ENCODE peak calls at places on chromosomes 5 and 9, in nine cellular contexts. O, E, C, G, A, U, M, B and R are unnamed samples. For H3K4me1, the result is how much of the 10 kb centered on the place peaks cover.

GRCh38 chr5:72203251-72203845 is 96.1 kb downstream of the MAP1B start:
- DNase-seq in O (peak), M (no peak), B (no peak), G (no peak), U (no peak), E (no peak), A (peak), C (no peak), R (no peak)

GRCh38 chr9:38079410-38080105 is 10.5 kb upstream of the SHB start:
- DNase-seq in M (no peak), E (no peak), G (no peak), U (peak), B (no peak), A (peak), O (peak), C (no peak), R (no peak)

GRCh38 chr5:109880907-109881685 is 191.4 kb downstream of the MAN2A1 start:
- DNase-seq in M (no peak), O (peak), C (no peak), G (no peak), B (no peak), A (no peak), E (no peak), U (no peak), R (no peak)

GRCh38 chr9:18926513-18926912 is 106.5 kb downstream of the SAXO1 start:
- DNase-seq in C (no peak), G (no peak), B (no peak), M (no peak), U (no peak), E (no peak), O (no peak), A (no peak), R (no peak)

GRCh38 chr9:123450096-123450495 is 94.1 kb downstream of the CRB2 start:
- DNase-seq in O (no peak), E (no peak), C (no peak), M (no peak), A (no peak), U (no peak), G (peak), B (no peak), R (no peak)

GRCh38 chr9:129320575-129321311 is 142.7 kb upstream of the IER5L start:
- DNase-seq in C (no peak), A (no peak), E (peak), M (peak), G (peak), B (no peak), O (peak), U (peak), R (peak)

GRCh38 chr5:150142800-150143724 is 12.6 kb downstream of the PDGFRB start:
- DNase-seq in O (peak), G (no peak), C (peak), A (peak), M (peak), B (peak), U (peak), E (peak), R (peak)

GRCh38 chr9:126515001-126515872 is 98.5 kb upstream of the LMX1B start:
- DNase-seq in B (no peak), O (no peak), C (no peak), M (no peak), G (peak), E (no peak), U (no peak), A (no peak), R (no peak)

GRCh38 chr5:150271923-150272322 is 17.6 kb downstream of the CAMK2A start:
- DNase-seq in E (no peak), M (no peak), U (no peak), O (no peak), B (no peak), A (no peak), C (no peak), G (no peak), R (no peak)

GRCh38 chr9:110971705-110972104 is 66.6 kb downstream of the LPAR1 start:
- DNase-seq in E (no peak), B (no peak), C (no peak), M (no peak), U (no peak), O (no peak), A (no peak), G (no peak), R (no peak)

GRCh38 chr9:137435980-137436760 is 5.0 kb downstream of the ENTPD8 start:
- DNase-seq in U (peak), M (peak), O (peak), G (peak), A (peak), B (peak), E (peak), C (peak), R (no peak)

GRCh38 chr9:75168270-75169185 is 80.2 kb downstream of the OSTF1 start:
- DNase-seq in G (no peak), B (no peak), A (no peak), M (no peak), C (no peak), O (no peak), U (no peak), E (no peak), R (no peak)

GRCh38 chr9:88044200-88044599 is 69.9 kb upstream of the CDK20 start:
- DNase-seq in G (no peak), O (no peak), C (no peak), B (no peak), U (no peak), M (no peak), A (no peak), E (no peak), R (no peak)

GRCh38 chr5:113612060-113612496 is 98.6 kb downstream of the YTHDC2 start:
- DNase-seq in B (peak), G (no peak), M (no peak), O (peak), C (peak), U (no peak), A (no peak), E (no peak), R (no peak)

GRCh38 chr5:179802207-179802883 is 4.3 kb downstream of the MGAT4B start:
- DNase-seq in O (no peak), A (no peak), B (no peak), C (no peak), E (no peak), M (peak), G (peak), U (peak), R (no peak)

GRCh38 chr9:71783120-71783523 is 14.8 kb upstream of the CEMIP2 start:
- DNase-seq in C (no peak), O (peak), U (peak), E (peak), M (peak), B (no peak), G (peak), A (peak), R (peak)

DNA sequence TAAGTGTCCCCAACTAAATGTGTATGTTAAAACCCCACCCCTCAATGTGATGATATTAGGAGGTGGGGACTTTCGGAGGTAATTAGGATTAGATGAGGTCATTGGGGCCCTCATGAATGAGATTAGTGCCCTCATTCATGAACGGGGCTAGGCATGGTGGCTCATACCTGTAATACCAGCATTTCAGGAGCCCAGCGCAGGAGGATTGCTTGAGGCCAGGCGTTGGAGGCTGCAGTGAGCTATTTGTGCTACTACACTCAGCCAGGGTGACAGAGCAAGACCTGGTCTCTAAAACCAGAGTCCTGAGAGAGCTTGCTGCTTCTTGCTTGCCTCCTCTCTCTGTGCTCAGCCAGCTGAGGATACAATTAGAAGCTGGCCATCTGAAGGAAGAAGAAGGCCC is 62.1 kb upstream of the HSPA9 start:
- DNase-seq in E (no peak), A (no peak), C (no peak), M (no peak), U (no peak), O (no peak), B (no peak), G (no peak), R (no peak)
- TF ChIP-seq POLR2A in E (no peak), A (no peak), C (no peak), M (no peak), U (no peak), O (no peak), B (no peak), G (no peak), R (no peak)

DNA sequence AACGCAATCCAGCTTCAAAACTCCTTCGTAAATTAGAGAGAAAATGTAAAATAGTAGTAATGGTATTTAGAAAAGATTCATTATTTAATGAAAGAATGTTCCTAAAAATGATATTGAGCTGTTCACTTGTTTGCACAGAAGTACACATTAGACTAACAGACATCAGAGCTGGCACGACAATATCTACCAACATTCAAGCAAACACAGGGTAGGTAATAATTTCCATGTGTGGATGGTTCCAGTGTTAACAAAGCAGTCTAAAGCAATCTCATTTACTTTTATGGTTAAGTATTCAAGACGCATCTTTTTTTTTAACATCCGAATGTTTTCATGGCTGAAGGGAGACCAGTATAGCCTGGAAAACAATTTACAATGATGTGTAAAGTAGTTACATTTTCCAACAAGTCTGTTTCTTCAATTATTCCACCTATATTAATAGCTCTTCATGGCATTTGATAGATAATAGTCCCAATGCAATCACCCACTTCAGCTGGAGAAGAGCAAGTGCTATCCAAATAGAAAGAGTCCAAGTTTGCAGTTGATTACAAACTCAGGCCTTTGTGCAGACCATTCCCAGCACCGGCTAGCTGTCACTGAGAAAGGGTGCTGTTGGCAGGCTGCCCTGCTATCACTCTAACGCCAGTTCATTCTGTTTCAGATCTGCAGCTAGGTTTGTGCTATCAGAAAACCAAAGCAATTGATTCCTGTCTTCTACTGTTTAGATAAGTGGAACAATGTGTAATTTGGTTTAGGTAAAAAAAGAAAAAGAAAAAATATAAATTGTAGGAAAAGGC is 458.8 kb downstream of the DTWD2 start:
- DNase-seq in O (no peak), U (no peak), E (no peak), B (no peak), M (peak), A (no peak), G (no peak), C (no peak), R (peak)
- TF ChIP-seq CTCF in O (no peak), U (no peak), E (no peak), B (no peak), M (no peak), A (no peak), G (no peak), C (no peak), R (no peak)

GRCh38 chr5:143449772-143450171 is 46.3 kb upstream of the NR3C1 start:
- DNase-seq in B (no peak), M (no peak), C (no peak), U (no peak), A (no peak), O (peak), E (no peak), G (no peak), R (no peak)
- H3K4me1 ChIP-seq in B (under half), M (under half), C (under half), U (under half), A (under half), O (under half), E (under half), G (under half), R (under half)

GRCh38 chr5:126603402-126603991 is 2.8 kb downstream of the PHAX start:
- DNase-seq in C (no peak), E (no peak), G (no peak), U (no peak), O (no peak), A (no peak), M (no peak), B (no peak), R (no peak)

GRCh38 chr5:126605525-126605924 is 4.8 kb downstream of the PHAX start:
- DNase-seq in U (no peak), O (no peak), E (no peak), G (no peak), M (no peak), C (no peak), B (no peak), A (no peak), R (no peak)

GRCh38 chr5:126597156-126597555 is 2.1 kb upstream of the ALDH7A1 start:
- DNase-seq in E (no peak), M (no peak), C (peak), U (no peak), B (no peak), O (peak), G (no peak), A (no peak), R (no peak)

GRCh38 chr5:126599499-126599898 is 1.2 kb upstream of the PHAX start:
- DNase-seq in G (no peak), U (peak), M (no peak), B (no peak), E (no peak), O (no peak), C (no peak), A (no peak), R (no peak)

GRCh38 chr5:126600631-126601511 is at the start of gene PHAX:
- DNase-seq in E (peak), G (peak), U (peak), O (peak), M (peak), C (peak), B (no peak), A (peak), R (peak)
- TF ChIP-seq POLR2A in E (no peak), G (no peak), U (no peak), O (peak), M (no peak), C (peak), B (peak), A (no peak), R (no peak)

GRCh38 chr9:131475956-131476776 is 26.6 kb upstream of the POMT1 start:
- DNase-seq in U (no peak), G (peak), E (no peak), B (no peak), C (no peak), O (no peak), A (no peak), M (no peak), R (no peak)
- TF ChIP-seq CTCF in U (no peak), G (peak), E (peak), B (peak), C (peak), O (peak), A (peak), M (no peak), R (peak)

DNA sequence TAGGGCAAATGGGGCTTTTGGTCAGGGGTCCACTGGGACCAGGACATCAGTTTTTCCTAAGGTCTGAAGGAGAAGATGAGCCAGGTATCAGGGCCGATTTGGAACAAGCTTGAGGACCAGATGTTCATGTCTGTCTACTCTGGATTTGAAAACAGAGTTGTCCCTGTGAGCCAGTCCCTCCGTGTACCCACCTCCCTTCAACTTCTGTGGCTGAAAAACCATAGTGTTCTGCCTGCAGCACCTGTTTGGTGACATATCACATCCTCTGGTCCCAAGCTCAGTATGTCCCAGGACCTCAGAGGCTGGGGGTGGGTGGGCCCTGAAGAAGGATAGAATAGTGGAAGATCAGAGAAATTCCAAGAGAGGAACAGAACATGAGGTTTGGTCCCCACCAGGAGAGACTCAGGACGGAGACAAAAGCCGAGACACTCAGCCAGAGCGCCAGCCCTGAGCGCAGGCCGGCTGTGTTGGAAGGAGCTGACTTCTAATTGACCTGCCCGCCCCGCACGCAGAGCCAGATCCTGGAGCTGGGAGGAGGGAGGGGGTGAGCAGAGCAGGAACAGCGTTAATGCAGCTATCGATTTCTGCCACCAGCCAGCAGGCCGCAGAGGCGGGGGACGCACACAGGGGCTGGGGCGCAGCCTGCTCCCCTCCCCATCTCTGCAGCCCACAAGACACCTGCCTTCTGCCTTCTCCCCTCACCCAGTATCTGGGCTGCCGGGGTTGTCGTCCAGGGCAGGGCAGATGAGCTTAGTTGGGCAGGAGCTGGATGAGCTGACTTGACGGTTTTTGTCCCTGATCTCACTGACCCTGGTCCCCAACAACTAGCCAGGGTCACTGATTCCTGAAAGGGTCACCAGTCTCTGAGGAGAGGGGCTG is 29.5 kb downstream of the CXXC5 start:
- DNase-seq in C (no peak), U (no peak), E (no peak), A (no peak), O (no peak), G (no peak), M (no peak), B (no peak), R (no peak)
- H3K4me1 ChIP-seq in C (under half), U (under half), E (under half), A (under half), O (under half), G (under half), M (under half), B (under half), R (half or more)

DNA sequence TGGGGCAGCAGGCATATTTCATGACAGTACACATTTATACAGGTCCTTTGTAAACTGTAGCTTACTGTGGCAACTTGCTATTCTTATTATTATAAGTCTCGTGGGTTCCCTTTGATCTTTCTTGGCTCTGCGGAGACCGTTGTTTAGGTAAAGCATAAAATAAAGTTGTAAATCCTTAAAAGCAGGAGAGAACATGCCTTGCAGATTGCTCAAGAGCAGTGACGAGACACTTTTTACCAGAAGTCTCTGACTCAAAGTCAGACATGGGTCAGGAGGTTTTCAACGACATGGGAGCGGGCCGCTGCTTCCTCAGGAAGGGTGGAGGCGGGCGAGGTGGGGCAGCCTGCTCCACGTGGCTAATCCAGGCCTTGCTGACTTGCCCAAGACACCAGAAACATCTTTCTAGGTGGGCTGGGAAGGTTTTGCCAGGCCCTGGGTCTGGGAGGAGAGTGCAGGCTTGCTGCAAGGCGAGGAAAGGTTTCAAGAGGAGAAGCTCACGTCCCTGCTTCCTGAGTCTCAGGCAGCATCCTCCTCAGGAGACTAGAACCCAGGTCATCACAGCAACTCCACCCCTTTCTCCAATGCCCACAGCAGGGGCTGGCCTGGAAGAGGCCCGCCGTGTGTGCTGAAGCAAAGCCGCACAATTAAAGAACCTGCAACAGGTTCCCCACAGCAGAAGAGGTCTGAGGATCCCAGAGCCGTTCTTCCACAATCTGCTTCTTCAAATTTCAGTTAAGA is 6.5 kb downstream of the TBC1D2 start:
- DNase-seq in U (peak), O (peak), G (peak), M (peak), A (no peak), C (no peak), E (no peak), B (no peak), R (peak)
- TF ChIP-seq POLR2A in U (no peak), O (peak), G (no peak), M (no peak), A (no peak), C (no peak), E (no peak), B (no peak), R (no peak)

GRCh38 chr5:1763548-1763911 is 36.1 kb downstream of the MRPL36 start:
- DNase-seq in B (peak), E (peak), M (no peak), A (peak), U (peak), G (peak), C (peak), O (peak), R (peak)

GRCh38 chr5:1762878-1763547 is 36.6 kb downstream of the MRPL36 start:
- DNase-seq in U (no peak), G (peak), A (no peak), B (no peak), E (peak), C (no peak), M (no peak), O (no peak), R (peak)

GRCh38 chr5:1764606-1764960 is 35.1 kb downstream of the MRPL36 start:
- DNase-seq in E (peak), O (no peak), A (no peak), B (no peak), C (no peak), M (no peak), G (peak), U (no peak), R (peak)

GRCh38 chr5:1765141-1765879 is 34.3 kb downstream of the MRPL36 start:
- DNase-seq in O (peak), M (no peak), B (no peak), U (no peak), A (no peak), C (no peak), G (peak), E (peak), R (no peak)

GRCh38 chr5:1763960-1764605 is 35.6 kb downstream of the MRPL36 start:
- DNase-seq in M (no peak), E (peak), U (no peak), O (no peak), A (no peak), C (no peak), B (no peak), G (peak), R (peak)
- TF ChIP-seq CTCF in M (no peak), E (no peak), U (no peak), O (no peak), A (no peak), C (peak), B (no peak), G (no peak), R (no peak)

DNA sequence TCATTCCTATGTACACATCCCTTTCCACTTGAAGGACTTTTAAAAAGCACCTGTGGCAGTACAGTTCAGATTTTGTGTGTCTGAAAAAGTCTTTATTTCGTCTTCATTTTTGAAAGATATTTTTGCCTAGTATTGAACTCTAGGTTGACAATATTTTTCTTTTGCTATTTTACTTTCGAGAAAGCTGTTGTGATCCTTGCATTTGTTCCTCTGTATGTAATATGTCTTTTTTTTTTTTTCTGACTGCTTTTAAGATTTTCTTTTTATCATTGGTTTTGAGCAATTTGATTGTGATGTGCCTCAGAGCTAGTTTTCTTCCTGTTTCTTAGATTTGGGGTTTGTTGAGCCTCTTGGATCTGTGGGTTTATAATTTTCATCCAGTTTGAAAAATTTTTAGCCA is 13.3 kb downstream of the LCP2 start:
- DNase-seq in O (no peak), B (no peak), C (no peak), A (no peak), U (no peak), M (no peak), G (no peak), E (no peak), R (no peak)
- H3K4me1 ChIP-seq in O (under half), B (under half), C (under half), A (under half), U (under half), M (under half), G (half or more), E (under half), R (under half)